ENCODE peak calls at places on chromosomes 11 and 22, in eight cellular contexts. F is activated CD4-positive, alpha-beta T cell treated with anti-CD3 and anti-CD28 coated beads, Interleukin-2, amount 10 ng/mL, durations not matched to agents 7 days and 5 days; L is PC-9; J is GM03348; P is nucleus accumbens; M is activated naive CD8-positive, alpha-beta T cell treated with anti-CD3 and anti-CD28 coated beads, Interleukin-2, amount 10 ng/mL, durations not matched to agents 7 days and 5 days; G is sciatic nerve; S is lung. E is an unnamed sample.

GRCh38 chr11:50037282-50037681 is 4.6 kb downstream of the OR4C45 start:
- DNase-seq in F (no peak), M (no peak), S (no peak), L (no peak), J (no peak), P (no peak), G (no peak), E (no peak)

GRCh38 chr11:2185324-2186085 is 13.9 kb upstream of the TH start:
- DNase-seq in J (no peak), M (no peak), P (no peak), F (no peak), G (no peak), L (no peak), S (no peak), E (no peak)

GRCh38 chr11:73184953-73185671 is 33.0 kb upstream of the P2RY2 start:
- DNase-seq in F (peak; percentile 54), J (peak; percentile 83), S (peak; percentile 76), P (no peak), G (peak; percentile 79), M (peak; percentile 71), L (peak; percentile 80), E (peak; percentile 71)

GRCh38 chr22:28600546-28601143 is 79.0 kb downstream of the TTC28 start:
- DNase-seq in G (no peak), S (no peak), P (no peak), J (peak; percentile 43), F (peak; percentile 56), M (no peak), L (peak; percentile 40), E (peak; percentile 17)

GRCh38 chr11:6681949-6682348 is 1.2 kb downstream of the MRPL17 start:
- DNase-seq in M (peak; percentile 36), G (no peak), L (no peak), J (peak; percentile 35), P (no peak), F (no peak), S (no peak), E (no peak)

GRCh38 chr11:69703711-69704507 is at the start of gene FGF19:
- DNase-seq in L (peak; percentile 45), M (no peak), G (no peak), S (no peak), P (no peak), F (no peak), J (peak; percentile 9), E (no peak)

GRCh38 chr11:10659339-10660216 is 34.0 kb downstream of the IRAG1 start:
- DNase-seq in P (no peak), F (no peak), J (peak; percentile 90), M (no peak), G (no peak), L (peak; percentile 95), S (peak; percentile 77), E (no peak)

GRCh38 chr11:129283141-129283540 is 91.0 kb upstream of the ARHGAP32 start:
- DNase-seq in G (no peak), S (no peak), L (peak; percentile 80), P (no peak), M (no peak), F (no peak), J (no peak), E (no peak)

GRCh38 chr11:62601114-62601363 is 626 bp downstream of the MTA2 start:
- DNase-seq in M (no peak), F (peak; percentile 52), G (no peak), S (no peak), J (peak; percentile 62), L (no peak), P (no peak), E (peak; percentile 57)

GRCh38 chr11:109838034-109838433 is 255.2 kb upstream of the ZC3H12C start:
- DNase-seq in J (no peak), P (no peak), G (no peak), M (no peak), F (no peak), S (no peak), L (no peak), E (no peak)

GRCh38 chr22:46274381-46274780 is 6.6 kb downstream of the TTC38 start:
- DNase-seq in S (no peak), J (no peak), G (no peak), M (no peak), P (no peak), L (no peak), F (no peak), E (no peak)

GRCh38 chr11:3058753-3059664 is 1.8 kb upstream of the CARS1 start:
- DNase-seq in M (no peak), S (no peak), L (peak; percentile 81), P (no peak), J (peak; percentile 84), G (no peak), F (no peak), E (no peak)

GRCh38 chr11:20238712-20239111 is 78.4 kb upstream of the DBX1 start:
- DNase-seq in S (no peak), M (no peak), P (no peak), G (no peak), J (no peak), L (no peak), F (no peak), E (no peak)

GRCh38 chr11:34476853-34477252 is 36.7 kb downstream of the ELF5 start:
- DNase-seq in F (no peak), G (no peak), M (no peak), J (no peak), P (no peak), L (peak; percentile 56), S (no peak), E (no peak)

GRCh38 chr22:17411213-17411612 is 42.0 kb downstream of the CECR2 start:
- DNase-seq in M (no peak), G (no peak), F (no peak), L (no peak), P (no peak), S (no peak), J (no peak), E (no peak)

GRCh38 chr11:46015941-46016340 is 93.5 kb downstream of the LARGE2 start:
- DNase-seq in F (no peak), J (no peak), M (no peak), G (no peak), L (no peak), S (no peak), P (no peak), E (no peak)

GRCh38 chr11:108508653-108509593 is 10.7 kb upstream of the POGLUT3 start:
- DNase-seq in F (no peak), M (no peak), L (no peak), P (no peak), J (no peak), S (no peak), G (no peak), E (no peak)